ENCODE peak calls at places on chromosome 6, in ten cellular contexts. R is HEK293T; M is activated gamma-delta T cell treated with Interleukin-2 at 50 U/mL for 16 hours; P is DMS153; J is pancreas; F is fibroblast of pulmonary artery; L is KG1; K is GM20000; I is GM23338; Q is naive thymus-derived CD4-positive, alpha-beta T cell. E is an unnamed sample.

GRCh38 chr6:42781546-42781810 is 374 bp upstream of the BICRAL start:
- DNase-seq in F (peak; percentile 34), J (no peak), L (peak; percentile 53), R (no peak), P (no peak), K (peak; percentile 45), Q (no peak), M (peak; percentile 23), I (no peak), E (no peak)

GRCh38 chr6:39430968-39431523 is 108.5 kb upstream of the KCNK16 start:
- DNase-seq in J (no peak), P (peak; percentile 36), I (peak; percentile 37), Q (no peak), M (no peak), L (no peak), R (no peak), F (no peak), K (no peak), E (peak; percentile 56)

GRCh38 chr6:34679552-34680255 is 16.9 kb downstream of the ILRUN start:
- DNase-seq in Q (no peak), I (no peak), M (no peak), P (no peak), K (no peak), L (no peak), R (no peak), F (peak; percentile 49), J (no peak), E (no peak)

GRCh38 chr6:3456395-3456767 is 469 bp downstream of the SLC22A23 start:
- DNase-seq in J (no peak), I (no peak), M (no peak), Q (peak; percentile 13), R (peak; percentile 47), F (no peak), K (no peak), L (no peak), P (no peak), E (no peak)

GRCh38 chr6:161393839-161394364 is 120.0 kb upstream of the AGPAT4 start:
- DNase-seq in R (peak; percentile 74), J (peak; percentile 45), L (peak; percentile 30), F (peak; percentile 92), I (peak; percentile 72), M (peak; percentile 52), P (peak; percentile 57), K (peak; percentile 78), Q (peak; percentile 45), E (no peak)

GRCh38 chr6:131015630-131016263 is 47.3 kb downstream of the EPB41L2 start:
- DNase-seq in Q (no peak), L (no peak), M (no peak), P (no peak), R (no peak), K (no peak), F (peak; percentile 68), J (no peak), I (no peak), E (no peak)

GRCh38 chr6:98783578-98783977 is 50.8 kb upstream of the POU3F2 start:
- DNase-seq in K (no peak), J (no peak), I (no peak), F (no peak), L (no peak), P (no peak), M (no peak), Q (no peak), R (no peak), E (no peak)

GRCh38 chr6:75450903-75451302 is 42.7 kb downstream of the FILIP1 start:
- DNase-seq in F (no peak), K (no peak), R (no peak), P (no peak), L (no peak), M (no peak), I (no peak), J (no peak), Q (no peak), E (no peak)

GRCh38 chr6:2502096-2502997 is 248.4 kb downstream of the MYLK4 start:
- DNase-seq in M (no peak), Q (no peak), P (no peak), I (peak; percentile 18), F (no peak), R (no peak), L (no peak), J (no peak), K (no peak), E (peak; percentile 20)

GRCh38 chr6:52103661-52104060 is 16.2 kb upstream of the PKHD1 start:
- DNase-seq in L (no peak), M (no peak), Q (no peak), J (no peak), P (no peak), R (no peak), I (no peak), K (no peak), F (no peak), E (no peak)

GRCh38 chr6:22877946-22878705 is 308.8 kb downstream of the HDGFL1 start:
- DNase-seq in P (no peak), I (peak; percentile 88), Q (no peak), J (no peak), K (no peak), L (no peak), R (no peak), F (peak; percentile 77), M (no peak), E (no peak)

GRCh38 chr6:137283940-137284910 is 65.0 kb upstream of the IFNGR1 start:
- DNase-seq in J (no peak), K (peak; percentile 61), F (no peak), P (no peak), M (no peak), R (no peak), Q (no peak), L (no peak), I (no peak), E (no peak)

GRCh38 chr6:106724848-106725247 is 95.5 kb downstream of the QRSL1 start:
- DNase-seq in I (no peak), M (no peak), J (peak; percentile 54), L (no peak), K (no peak), Q (no peak), R (no peak), P (no peak), F (no peak), E (no peak)

GRCh38 chr6:11854418-11855165 is 76.0 kb upstream of the ADTRP start:
- DNase-seq in R (no peak), Q (no peak), K (peak; percentile 45), F (peak; percentile 52), P (no peak), J (no peak), L (no peak), M (no peak), I (no peak), E (no peak)

GRCh38 chr6:109370336-109370735 is 11.9 kb downstream of the CD164 start:
- DNase-seq in M (no peak), F (no peak), P (no peak), L (no peak), J (no peak), Q (no peak), R (no peak), K (no peak), I (no peak), E (no peak)

GRCh38 chr6:105981002-105981887 is 104.9 kb upstream of the PRDM1 start:
- DNase-seq in K (peak; percentile 37), J (no peak), R (no peak), P (no peak), F (no peak), M (peak; percentile 32), I (peak; percentile 74), L (no peak), Q (peak; percentile 4), E (peak; percentile 72)

GRCh38 chr6:89387516-89388222 is 24.4 kb downstream of the RRAGD start:
- DNase-seq in F (no peak), J (no peak), Q (no peak), M (no peak), L (no peak), K (peak; percentile 56), P (no peak), R (no peak), I (no peak), E (no peak)

GRCh38 chr6:106508836-106509235 is 120.5 kb downstream of the RTN4IP1 start:
- DNase-seq in K (no peak), F (peak; percentile 75), Q (no peak), R (no peak), P (no peak), L (no peak), J (no peak), M (no peak), I (no peak), E (no peak)

GRCh38 chr6:6711832-6712231 is 123.3 kb downstream of the LY86 start:
- DNase-seq in Q (peak; percentile 19), M (no peak), F (no peak), K (peak; percentile 34), R (no peak), J (no peak), I (no peak), P (no peak), L (peak; percentile 90), E (no peak)